ENCODE peak calls at places on chromosomes 6 and 20, in four cellular contexts. Y is ACHN, I is DMS153, O is EL. M is an unnamed sample.

GRCh38 chr20:25508083-25508770 is 77.1 kb downstream of the NINL start:
- DNase-seq in O (peak), Y (peak), I (no peak), M (peak)

GRCh38 chr6:152170702-152171667 is 363.5 kb downstream of the ESR1 start:
- DNase-seq in I (no peak), O (no peak), Y (no peak), M (no peak)

GRCh38 chr6:105817370-105817769 is 268.8 kb upstream of the PRDM1 start:
- DNase-seq in Y (no peak), O (no peak), I (no peak), M (no peak)

GRCh38 chr6:169854813-169855212 is 103.4 kb downstream of the ERMARD start:
- DNase-seq in Y (no peak), I (no peak), O (no peak), M (no peak)

GRCh38 chr6:94089915-94090314 is 670.6 kb upstream of the EPHA7 start:
- DNase-seq in I (no peak), Y (no peak), O (no peak), M (no peak)

GRCh38 chr6:142763205-142763604 is 181.8 kb downstream of the HIVEP2 start:
- DNase-seq in O (peak), Y (no peak), I (no peak), M (peak)

GRCh38 chr6:160978141-160978926 is 13.2 kb upstream of the MAP3K4 start:
- DNase-seq in Y (no peak), O (peak), I (no peak), M (peak)

GRCh38 chr20:2845607-2846006 is 5.1 kb downstream of the VPS16 start:
- DNase-seq in Y (no peak), I (no peak), O (no peak), M (no peak)

GRCh38 chr20:39903806-39904205 is 785.2 kb downstream of the MAFB start:
- DNase-seq in Y (no peak), O (no peak), I (no peak), M (no peak)

GRCh38 chr20:62583424-62583920 is 58.8 kb upstream of the SLCO4A1 start:
- DNase-seq in I (no peak), O (peak), Y (no peak), M (peak)

GRCh38 chr6:43029120-43029519 is 7.7 kb downstream of the RRP36 start:
- DNase-seq in I (no peak), Y (no peak), O (no peak), M (no peak)

GRCh38 chr20:1185781-1186334 is 1.1 kb upstream of the TMEM74B start:
- DNase-seq in I (peak), Y (peak), O (peak), M (peak)

GRCh38 chr6:156949376-156949775 is 172.2 kb downstream of the ARID1B start:
- DNase-seq in I (no peak), Y (peak), O (peak), M (peak)

GRCh38 chr20:38225240-38225899 is 35.2 kb downstream of the KIAA1755 start:
- DNase-seq in O (no peak), Y (no peak), I (no peak), M (no peak)

GRCh38 chr6:148736779-148737412 is 9.9 kb upstream of the UST start:
- DNase-seq in I (no peak), Y (peak), O (no peak), M (peak)

GRCh38 chr6:112145080-112145573 is 57.7 kb downstream of the FAM229B start:
- DNase-seq in I (no peak), Y (no peak), O (no peak), M (no peak)

GRCh38 chr6:106145741-106146227 is 59.6 kb downstream of the PRDM1 start:
- DNase-seq in O (peak), I (no peak), Y (no peak), M (peak)

GRCh38 chr6:116133453-116133852 is 7.5 kb upstream of the COL10A1 start:
- DNase-seq in Y (no peak), I (no peak), O (no peak), M (no peak)